ENCODE peak calls at places on chromosomes 13 and 19, in seven cellular contexts. Y, B, O, C, W, Z and V are unnamed samples.

GRCh38 chr13:21022056-21022693 is 39.2 kb downstream of the LATS2 start:
- DNase-seq in C (no peak), B (no peak), W (no peak), Y (no peak), O (no peak), Z (no peak), V (no peak)

GRCh38 chr19:54188224-54188871 is 1.0 kb downstream of the MBOAT7 start:
- DNase-seq in Y (peak; percentile 37), W (no peak), O (no peak), B (no peak), Z (peak; percentile 53), C (no peak), V (peak; percentile 6)

GRCh38 chr19:8206147-8207087 is 2.8 kb upstream of the CERS4 start:
- DNase-seq in Y (no peak), C (no peak), W (no peak), O (no peak), B (no peak), Z (no peak), V (no peak)

GRCh38 chr19:23093832-23094231 is 23.0 kb upstream of the ZNF730 start:
- DNase-seq in Z (no peak), Y (no peak), C (no peak), W (no peak), B (no peak), O (no peak), V (no peak)

GRCh38 chr19:16091546-16092475 is 15.5 kb downstream of the TPM4 start:
- DNase-seq in C (no peak), W (no peak), Y (no peak), O (no peak), B (no peak), Z (no peak), V (no peak)

GRCh38 chr19:14198384-14199376 is 7.3 kb downstream of the ADGRL1 start:
- DNase-seq in W (no peak), C (no peak), O (no peak), Y (no peak), B (no peak), Z (no peak), V (peak; percentile 16)

GRCh38 chr13:24723206-24723605 is 40.8 kb upstream of the RNF17 start:
- DNase-seq in Z (no peak), Y (no peak), B (no peak), W (no peak), C (no peak), O (no peak), V (no peak)

GRCh38 chr19:13428352-13428751 is 77.9 kb downstream of the CACNA1A start:
- DNase-seq in O (no peak), Z (no peak), Y (peak; percentile 35), B (no peak), W (no peak), C (no peak), V (no peak)

GRCh38 chr13:68199271-68199670 is 969.1 kb upstream of the PCDH9 start:
- DNase-seq in B (no peak), C (no peak), W (no peak), Y (no peak), Z (no peak), O (no peak), V (no peak)

GRCh38 chr13:90315061-90315460 is 1032.4 kb upstream of the MIR17HG start:
- DNase-seq in W (no peak), O (no peak), B (peak; percentile 61), C (no peak), Y (no peak), Z (peak; percentile 79), V (no peak)

GRCh38 chr13:49560270-49561063 is 24.9 kb downstream of the RCBTB1 start:
- DNase-seq in Y (no peak), Z (peak; percentile 11), C (no peak), W (peak; percentile 24), O (no peak), B (no peak), V (no peak)

GRCh38 chr19:41371541-41371940 is 4.8 kb upstream of the TMEM91 start:
- DNase-seq in Z (no peak), Y (no peak), O (no peak), W (no peak), C (no peak), B (no peak), V (no peak)

GRCh38 chr19:41376998-41377365 is 649 bp downstream of the TMEM91 start:
- DNase-seq in Y (no peak), O (no peak), Z (no peak), B (no peak), C (no peak), W (no peak), V (peak; percentile 32)

GRCh38 chr19:41377977-41378707 is 1.8 kb downstream of the TMEM91 start:
- DNase-seq in Y (no peak), O (no peak), C (no peak), W (no peak), B (no peak), Z (peak; percentile 65), V (no peak)

GRCh38 chr19:41373993-41374392 is 2.3 kb upstream of the TMEM91 start:
- DNase-seq in Y (peak; percentile 76), O (no peak), B (no peak), W (peak; percentile 93), Z (no peak), C (peak; percentile 90), V (peak; percentile 60)

GRCh38 chr19:41376241-41376997 is at the start of gene TMEM91:
- DNase-seq in B (no peak), O (no peak), W (peak; percentile 70), C (peak; percentile 84), Y (no peak), Z (peak; percentile 84), V (no peak)
- H3K27ac ChIP-seq in B (no peak within 1 kb of the TSS), O (no peak within 1 kb of the TSS), W (peak within 1 kb of the TSS; percentile 53), C (peak within 1 kb of the TSS; percentile 62), Y (peak within 1 kb of the TSS; percentile 74), Z (no peak within 1 kb of the TSS), V (peak within 1 kb of the TSS; percentile 87)

GRCh38 chr13:111206148-111206547 is 91.0 kb downstream of the ARHGEF7 start:
- DNase-seq in C (no peak), W (no peak), B (no peak), Z (no peak), O (no peak), Y (no peak), V (no peak)

GRCh38 chr13:111204438-111205177 is 89.5 kb downstream of the ARHGEF7 start:
- DNase-seq in B (no peak), Z (peak; percentile 63), Y (no peak), C (peak; percentile 82), W (peak; percentile 85), O (peak; percentile 41), V (no peak)

GRCh38 chr13:111202149-111202548 is 87.0 kb downstream of the ARHGEF7 start:
- DNase-seq in Z (no peak), C (no peak), Y (no peak), W (no peak), B (no peak), O (no peak), V (no peak)

GRCh38 chr13:111202745-111203144 is 87.6 kb downstream of the ARHGEF7 start:
- DNase-seq in Y (peak; percentile 80), B (no peak), O (peak; percentile 13), C (no peak), W (peak; percentile 63), Z (no peak), V (no peak)

DNA sequence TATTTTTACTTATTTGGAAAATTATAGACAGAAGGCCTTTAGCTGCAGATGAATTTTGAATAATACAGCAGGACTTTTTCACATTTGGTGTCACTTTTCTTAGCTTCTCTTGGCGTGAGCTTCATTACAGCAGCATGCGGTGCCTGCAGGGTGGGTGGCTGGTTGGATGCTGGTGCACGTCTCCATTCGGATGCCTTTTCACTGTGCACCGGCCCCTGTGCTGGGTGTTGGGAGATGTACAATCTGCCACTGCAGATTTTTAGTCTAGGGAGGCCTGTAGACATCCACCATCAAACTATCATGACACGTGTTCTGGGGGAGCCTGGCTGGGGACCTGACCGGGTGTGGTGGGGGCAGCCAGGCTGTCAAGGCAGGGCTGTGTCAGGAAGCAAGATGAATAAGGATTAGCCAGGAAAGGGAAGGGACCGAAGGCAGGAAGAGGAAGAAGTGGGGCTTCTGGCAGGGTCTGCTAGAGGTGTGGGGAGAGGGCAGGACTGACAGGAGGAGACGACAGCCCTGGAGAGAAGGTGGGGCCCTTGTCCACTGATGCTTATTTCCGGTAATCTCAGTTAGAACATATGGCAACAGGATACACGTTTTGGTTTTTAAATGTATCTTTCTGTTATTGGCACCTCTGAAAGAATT is 88.8 kb downstream of the ARHGEF7 start:
- DNase-seq in B (no peak), O (no peak), W (no peak), C (no peak), Y (no peak), Z (no peak), V (no peak)
- H3K27ac ChIP-seq in B (no peak overlapping the region), O (no peak overlapping the region), W (no peak overlapping the region), C (peak overlapping the region; percentile 42), Y (peak overlapping the region; percentile 80), Z (no peak overlapping the region), V (no peak overlapping the region)

GRCh38 chr19:2136796-2137195 is 14.6 kb downstream of the AP3D1 start:
- DNase-seq in Y (no peak), W (no peak), B (no peak), C (no peak), O (no peak), Z (no peak), V (no peak)

GRCh38 chr19:2142173-2142829 is 9.1 kb downstream of the AP3D1 start:
- DNase-seq in Y (no peak), W (no peak), B (no peak), Z (no peak), C (no peak), O (no peak), V (no peak)

GRCh38 chr19:2138061-2138728 is 13.2 kb downstream of the AP3D1 start:
- DNase-seq in W (no peak), Z (no peak), O (no peak), B (no peak), Y (no peak), C (no peak), V (no peak)

GRCh38 chr19:2140193-2140545 is 11.2 kb downstream of the AP3D1 start:
- DNase-seq in B (no peak), W (no peak), O (no peak), Y (no peak), C (peak; percentile 67), Z (no peak), V (no peak)

DNA sequence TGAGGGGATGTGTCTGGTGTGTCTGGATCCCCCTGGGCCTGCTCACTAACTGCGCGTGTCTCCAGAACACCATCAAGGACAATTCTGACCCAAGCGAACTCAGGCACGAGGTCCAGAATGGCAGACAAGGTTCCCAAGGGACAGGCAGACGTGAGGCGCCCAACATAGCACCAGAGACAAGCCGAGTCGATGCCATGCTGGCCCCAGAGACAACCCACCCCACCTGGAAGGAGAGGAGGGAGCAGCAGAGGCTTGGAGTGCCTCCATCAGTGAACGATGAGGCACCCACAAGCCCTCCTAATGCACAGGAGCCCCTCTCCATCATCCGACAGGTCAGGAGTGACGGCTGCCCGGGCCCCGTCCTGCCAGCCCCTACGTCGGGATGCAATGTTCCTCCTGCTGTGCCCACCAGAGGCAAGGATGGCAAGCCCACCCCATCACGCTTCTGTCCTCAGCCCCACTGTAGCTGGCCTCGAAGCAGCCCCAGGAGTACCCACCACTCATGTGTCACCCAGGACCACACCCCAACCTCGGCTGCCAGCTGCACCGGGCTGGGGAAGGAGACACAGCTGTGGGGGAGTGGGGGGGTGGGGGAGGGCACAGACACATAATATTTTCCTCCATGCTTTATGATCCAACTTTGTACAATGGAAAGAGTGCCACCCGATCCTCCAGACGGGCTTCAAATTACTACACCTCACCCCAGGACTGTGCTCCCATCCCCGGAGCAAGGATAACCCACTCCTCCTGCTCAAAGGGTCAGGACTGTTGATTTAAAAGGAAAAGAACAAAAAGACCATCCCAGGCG is 11.8 kb downstream of the AP3D1 start:
- DNase-seq in W (no peak), Y (no peak), C (no peak), O (no peak), B (no peak), Z (no peak), V (no peak)
- H3K27ac ChIP-seq in W (peak overlapping the region; percentile 6), Y (no peak overlapping the region), C (no peak overlapping the region), O (no peak overlapping the region), B (no peak overlapping the region), Z (no peak overlapping the region), V (no peak overlapping the region)

GRCh38 chr13:76038920-76039716 is 403.0 kb downstream of the LMO7 start:
- DNase-seq in B (no peak), W (no peak), C (no peak), Y (no peak), O (no peak), Z (no peak), V (no peak)
- H3K27ac ChIP-seq in B (no peak overlapping the region), W (no peak overlapping the region), C (no peak overlapping the region), Y (no peak overlapping the region), O (no peak overlapping the region), Z (no peak overlapping the region), V (no peak overlapping the region)